ENCODE peak calls at places on chromosome 1, in nine cellular contexts. One of them, this sample, is unnamed.

GRCh38 chr1:209590405-209590804 is 6.9 kb downstream of the CAMK1G start:
- DNase-seq in CD8-positive, alpha-beta memory T cell: no peak
- DNase-seq in GM23338: peak; percentile 72
- DNase-seq in endodermal cell: peak; percentile 77
- DNase-seq in fibroblast of lung: peak; percentile 23
- DNase-seq in CD4-positive, alpha-beta memory T cell: no peak
- DNase-seq in left ventricle myocardium inferior: no peak
- DNase-seq in K562: peak; percentile 31
- DNase-seq in tibial nerve: no peak
- DNase-seq in this sample: no peak

GRCh38 chr1:7531562-7532340 is 239.3 kb upstream of the VAMP3 start:
- DNase-seq in CD8-positive, alpha-beta memory T cell: no peak
- DNase-seq in GM23338: no peak
- DNase-seq in endodermal cell: peak; percentile 33
- DNase-seq in fibroblast of lung: no peak
- DNase-seq in CD4-positive, alpha-beta memory T cell: no peak
- DNase-seq in left ventricle myocardium inferior: no peak
- DNase-seq in K562: no peak
- DNase-seq in tibial nerve: no peak
- DNase-seq in this sample: no peak

GRCh38 chr1:151370211-151370911 is 2.1 kb downstream of the SELENBP1 start:
- DNase-seq in CD8-positive, alpha-beta memory T cell: no peak
- DNase-seq in GM23338: no peak
- DNase-seq in endodermal cell: no peak
- DNase-seq in fibroblast of lung: no peak
- DNase-seq in CD4-positive, alpha-beta memory T cell: no peak
- DNase-seq in left ventricle myocardium inferior: peak; percentile 68
- DNase-seq in K562: peak; percentile 66
- DNase-seq in tibial nerve: no peak
- DNase-seq in this sample: no peak

GRCh38 chr1:216111842-216112241 is 311.4 kb downstream of the USH2A start:
- DNase-seq in CD8-positive, alpha-beta memory T cell: no peak
- DNase-seq in GM23338: no peak
- DNase-seq in endodermal cell: no peak
- DNase-seq in fibroblast of lung: no peak
- DNase-seq in CD4-positive, alpha-beta memory T cell: no peak
- DNase-seq in left ventricle myocardium inferior: no peak
- DNase-seq in K562: no peak
- DNase-seq in tibial nerve: no peak
- DNase-seq in this sample: no peak

GRCh38 chr1:186487163-186487562 is 26.2 kb upstream of the PDC start:
- DNase-seq in CD8-positive, alpha-beta memory T cell: no peak
- DNase-seq in GM23338: no peak
- DNase-seq in endodermal cell: no peak
- DNase-seq in fibroblast of lung: peak; percentile 26
- DNase-seq in CD4-positive, alpha-beta memory T cell: no peak
- DNase-seq in left ventricle myocardium inferior: no peak
- DNase-seq in K562: no peak
- DNase-seq in tibial nerve: no peak
- DNase-seq in this sample: no peak

GRCh38 chr1:199157494-199157893 is 518.7 kb downstream of the PTPRC start:
- DNase-seq in CD8-positive, alpha-beta memory T cell: no peak
- DNase-seq in GM23338: no peak
- DNase-seq in endodermal cell: no peak
- DNase-seq in fibroblast of lung: peak; percentile 79
- DNase-seq in CD4-positive, alpha-beta memory T cell: no peak
- DNase-seq in left ventricle myocardium inferior: no peak
- DNase-seq in K562: no peak
- DNase-seq in tibial nerve: no peak
- DNase-seq in this sample: peak; percentile 14

GRCh38 chr1:143727263-143727662 is 244.5 kb downstream of the FAM72C start:
- DNase-seq in CD8-positive, alpha-beta memory T cell: no peak
- DNase-seq in GM23338: no peak
- DNase-seq in endodermal cell: no peak
- DNase-seq in fibroblast of lung: no peak
- DNase-seq in CD4-positive, alpha-beta memory T cell: no peak
- DNase-seq in left ventricle myocardium inferior: no peak
- DNase-seq in K562: no peak
- DNase-seq in tibial nerve: no peak
- DNase-seq in this sample: no peak

GRCh38 chr1:19484793-19485361 is 462 bp downstream of the CAPZB start:
- DNase-seq in CD8-positive, alpha-beta memory T cell: no peak
- DNase-seq in GM23338: peak; percentile 61
- DNase-seq in endodermal cell: peak; percentile 82
- DNase-seq in fibroblast of lung: no peak
- DNase-seq in CD4-positive, alpha-beta memory T cell: no peak
- DNase-seq in left ventricle myocardium inferior: no peak
- DNase-seq in K562: peak; percentile 57
- DNase-seq in tibial nerve: no peak
- DNase-seq in this sample: no peak

GRCh38 chr1:171715813-171716251 is 26.0 kb downstream of the VAMP4 start:
- DNase-seq in CD8-positive, alpha-beta memory T cell: no peak
- DNase-seq in GM23338: peak; percentile 41
- DNase-seq in endodermal cell: no peak
- DNase-seq in fibroblast of lung: no peak
- DNase-seq in CD4-positive, alpha-beta memory T cell: no peak
- DNase-seq in left ventricle myocardium inferior: no peak
- DNase-seq in K562: no peak
- DNase-seq in tibial nerve: no peak
- DNase-seq in this sample: no peak

GRCh38 chr1:118963456-118964430 is 24.4 kb downstream of the TBX15 start:
- DNase-seq in CD8-positive, alpha-beta memory T cell: no peak
- DNase-seq in GM23338: no peak
- DNase-seq in endodermal cell: no peak
- DNase-seq in fibroblast of lung: peak; percentile 30
- DNase-seq in CD4-positive, alpha-beta memory T cell: no peak
- DNase-seq in left ventricle myocardium inferior: no peak
- DNase-seq in K562: no peak
- DNase-seq in tibial nerve: peak; percentile 71
- DNase-seq in this sample: no peak

GRCh38 chr1:51648180-51649109 is 31.6 kb downstream of the OSBPL9 start:
- DNase-seq in CD8-positive, alpha-beta memory T cell: no peak
- DNase-seq in GM23338: peak; percentile 43
- DNase-seq in endodermal cell: peak; percentile 79
- DNase-seq in fibroblast of lung: peak; percentile 77
- DNase-seq in CD4-positive, alpha-beta memory T cell: no peak
- DNase-seq in left ventricle myocardium inferior: no peak
- DNase-seq in K562: peak; percentile 93
- DNase-seq in tibial nerve: no peak
- DNase-seq in this sample: no peak
- H3K27ac ChIP-seq in CD8-positive, alpha-beta memory T cell: no peak overlapping the region
- H3K27ac ChIP-seq in GM23338: peak overlapping the region; percentile 48
- H3K27ac ChIP-seq in endodermal cell: peak overlapping the region; percentile 45
- H3K27ac ChIP-seq in fibroblast of lung: no peak overlapping the region
- H3K27ac ChIP-seq in CD4-positive, alpha-beta memory T cell: no peak overlapping the region
- H3K27ac ChIP-seq in left ventricle myocardium inferior: peak overlapping the region; percentile 74
- H3K27ac ChIP-seq in K562: peak overlapping the region; percentile 77
- H3K27ac ChIP-seq in tibial nerve: peak overlapping the region; percentile 56
- H3K27ac ChIP-seq in this sample: no peak overlapping the region

GRCh38 chr1:12434174-12434573 is 183.8 kb downstream of the DHRS3 start:
- DNase-seq in CD8-positive, alpha-beta memory T cell: peak; percentile 14
- DNase-seq in GM23338: no peak
- DNase-seq in endodermal cell: no peak
- DNase-seq in fibroblast of lung: peak; percentile 96
- DNase-seq in CD4-positive, alpha-beta memory T cell: peak; percentile 29
- DNase-seq in left ventricle myocardium inferior: no peak
- DNase-seq in K562: peak; percentile 36
- DNase-seq in tibial nerve: no peak
- DNase-seq in this sample: peak; percentile 57

GRCh38 chr1:12435639-12436344 is 182.2 kb downstream of the DHRS3 start:
- DNase-seq in CD8-positive, alpha-beta memory T cell: no peak
- DNase-seq in GM23338: no peak
- DNase-seq in endodermal cell: no peak
- DNase-seq in fibroblast of lung: peak; percentile 75
- DNase-seq in CD4-positive, alpha-beta memory T cell: peak; percentile 8
- DNase-seq in left ventricle myocardium inferior: no peak
- DNase-seq in K562: no peak
- DNase-seq in tibial nerve: no peak
- DNase-seq in this sample: no peak

GRCh38 chr1:12434686-12435085 is 183.3 kb downstream of the DHRS3 start:
- DNase-seq in CD8-positive, alpha-beta memory T cell: no peak
- DNase-seq in GM23338: no peak
- DNase-seq in endodermal cell: no peak
- DNase-seq in fibroblast of lung: peak; percentile 50
- DNase-seq in CD4-positive, alpha-beta memory T cell: no peak
- DNase-seq in left ventricle myocardium inferior: no peak
- DNase-seq in K562: no peak
- DNase-seq in tibial nerve: no peak
- DNase-seq in this sample: no peak

GRCh38 chr1:12432897-12433296 is 185.1 kb downstream of the DHRS3 start:
- DNase-seq in CD8-positive, alpha-beta memory T cell: no peak
- DNase-seq in GM23338: no peak
- DNase-seq in endodermal cell: no peak
- DNase-seq in fibroblast of lung: no peak
- DNase-seq in CD4-positive, alpha-beta memory T cell: no peak
- DNase-seq in left ventricle myocardium inferior: no peak
- DNase-seq in K562: no peak
- DNase-seq in tibial nerve: no peak
- DNase-seq in this sample: no peak

DNA sequence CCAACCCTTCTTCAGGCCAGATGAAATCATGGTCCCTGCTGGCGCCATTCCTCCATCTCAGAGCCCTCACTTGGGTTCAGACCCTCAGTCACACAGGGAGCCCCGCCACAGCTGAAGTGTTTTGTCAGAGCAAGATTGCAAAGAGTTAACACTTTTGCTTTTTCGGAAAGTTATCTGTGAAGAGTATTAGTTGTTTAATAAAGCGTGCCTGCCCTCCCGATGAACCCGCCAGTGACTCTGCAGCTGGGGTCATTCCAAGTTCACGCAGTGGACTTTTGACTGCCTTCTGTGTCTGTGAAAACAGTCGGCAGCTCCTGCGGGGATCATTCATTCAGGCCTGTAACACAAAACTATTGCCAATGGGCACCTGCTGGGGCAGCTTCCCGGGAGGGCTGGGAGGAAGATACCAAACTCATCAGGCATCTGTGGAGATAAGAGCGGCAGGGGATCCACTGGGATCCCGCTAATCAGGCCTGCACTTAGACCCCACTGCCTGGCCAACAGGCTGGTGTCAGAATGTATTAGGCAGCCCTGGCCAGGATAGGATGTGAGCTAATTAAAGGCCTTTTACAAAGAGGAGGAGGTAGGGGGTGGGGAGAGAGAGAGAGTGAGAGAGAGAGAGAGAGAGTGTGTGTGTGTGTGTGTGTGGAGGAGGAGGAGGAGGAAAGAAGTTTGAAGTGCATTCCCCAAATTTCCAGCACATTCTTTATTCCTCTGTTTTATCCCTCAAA is 184.5 kb downstream of the DHRS3 start:
- DNase-seq in CD8-positive, alpha-beta memory T cell: no peak
- DNase-seq in GM23338: peak; percentile 56
- DNase-seq in endodermal cell: peak; percentile 88
- DNase-seq in fibroblast of lung: peak; percentile 86
- DNase-seq in CD4-positive, alpha-beta memory T cell: peak; percentile 7
- DNase-seq in left ventricle myocardium inferior: peak; percentile 61
- DNase-seq in K562: peak; percentile 69
- DNase-seq in tibial nerve: peak; percentile 44
- DNase-seq in this sample: no peak
- H3K27ac ChIP-seq in CD8-positive, alpha-beta memory T cell: peak overlapping the region; percentile 22
- H3K27ac ChIP-seq in GM23338: no peak overlapping the region
- H3K27ac ChIP-seq in endodermal cell: no peak overlapping the region
- H3K27ac ChIP-seq in fibroblast of lung: peak overlapping the region; percentile 20
- H3K27ac ChIP-seq in CD4-positive, alpha-beta memory T cell: no peak overlapping the region
- H3K27ac ChIP-seq in left ventricle myocardium inferior: peak overlapping the region; percentile 84
- H3K27ac ChIP-seq in K562: peak overlapping the region; percentile 70
- H3K27ac ChIP-seq in tibial nerve: peak overlapping the region; percentile 81
- H3K27ac ChIP-seq in this sample: peak overlapping the region; percentile 7

GRCh38 chr1:212699104-212699838 is 369 bp downstream of the BATF3 start:
- DNase-seq in CD8-positive, alpha-beta memory T cell: peak; percentile 50
- DNase-seq in GM23338: peak; percentile 88
- DNase-seq in endodermal cell: peak; percentile 91
- DNase-seq in fibroblast of lung: peak; percentile 25
- DNase-seq in CD4-positive, alpha-beta memory T cell: peak; percentile 40
- DNase-seq in left ventricle myocardium inferior: peak; percentile 40
- DNase-seq in K562: peak; percentile 76
- DNase-seq in tibial nerve: peak; percentile 26
- DNase-seq in this sample: no peak

GRCh38 chr1:212700892-212701819 is 1.5 kb upstream of the BATF3 start:
- DNase-seq in CD8-positive, alpha-beta memory T cell: peak; percentile 5
- DNase-seq in GM23338: peak; percentile 72
- DNase-seq in endodermal cell: peak; percentile 87
- DNase-seq in fibroblast of lung: peak; percentile 66
- DNase-seq in CD4-positive, alpha-beta memory T cell: no peak
- DNase-seq in left ventricle myocardium inferior: peak; percentile 46
- DNase-seq in K562: peak; percentile 24
- DNase-seq in tibial nerve: peak; percentile 57
- DNase-seq in this sample: no peak

GRCh38 chr1:212699839-212700596 is at the start of gene BATF3:
- DNase-seq in CD8-positive, alpha-beta memory T cell: peak; percentile 59
- DNase-seq in GM23338: peak; percentile 44
- DNase-seq in endodermal cell: peak; percentile 75
- DNase-seq in fibroblast of lung: peak; percentile 18
- DNase-seq in CD4-positive, alpha-beta memory T cell: peak; percentile 57
- DNase-seq in left ventricle myocardium inferior: peak; percentile 66
- DNase-seq in K562: no peak
- DNase-seq in tibial nerve: peak; percentile 14
- DNase-seq in this sample: no peak

GRCh38 chr1:212701910-212702309 is 2.3 kb upstream of the BATF3 start:
- DNase-seq in CD8-positive, alpha-beta memory T cell: no peak
- DNase-seq in GM23338: no peak
- DNase-seq in endodermal cell: peak; percentile 40
- DNase-seq in fibroblast of lung: no peak
- DNase-seq in CD4-positive, alpha-beta memory T cell: no peak
- DNase-seq in left ventricle myocardium inferior: no peak
- DNase-seq in K562: no peak
- DNase-seq in tibial nerve: no peak
- DNase-seq in this sample: no peak

DNA sequence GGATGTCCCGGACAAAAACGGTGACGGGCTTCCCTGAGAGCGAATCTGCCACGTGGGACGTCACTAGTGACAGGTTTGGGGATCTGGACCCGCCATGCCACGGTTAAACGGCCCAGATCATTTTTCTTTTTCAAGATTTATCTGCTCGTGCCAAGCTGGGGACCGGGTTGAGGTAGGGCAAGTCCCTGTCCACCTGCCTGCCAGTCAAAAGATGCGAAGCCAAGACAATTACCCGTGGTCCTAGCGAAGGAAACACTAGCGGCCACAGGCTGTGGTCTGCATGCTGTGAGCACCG is 904 bp upstream of the BATF3 start:
- DNase-seq in CD8-positive, alpha-beta memory T cell: no peak
- DNase-seq in GM23338: no peak
- DNase-seq in endodermal cell: no peak
- DNase-seq in fibroblast of lung: no peak
- DNase-seq in CD4-positive, alpha-beta memory T cell: no peak
- DNase-seq in left ventricle myocardium inferior: no peak
- DNase-seq in K562: no peak
- DNase-seq in tibial nerve: no peak
- DNase-seq in this sample: no peak
- H3K27ac ChIP-seq in CD8-positive, alpha-beta memory T cell: no peak overlapping the region
- H3K27ac ChIP-seq in GM23338: no peak overlapping the region
- H3K27ac ChIP-seq in endodermal cell: no peak overlapping the region
- H3K27ac ChIP-seq in fibroblast of lung: peak overlapping the region; percentile 61
- H3K27ac ChIP-seq in CD4-positive, alpha-beta memory T cell: peak overlapping the region; percentile 57
- H3K27ac ChIP-seq in left ventricle myocardium inferior: peak overlapping the region; percentile 88
- H3K27ac ChIP-seq in K562: no peak overlapping the region
- H3K27ac ChIP-seq in tibial nerve: peak overlapping the region; percentile 74
- H3K27ac ChIP-seq in this sample: no peak overlapping the region

GRCh38 chr1:15718199-15718601 is 17.9 kb upstream of the SLC25A34 start:
- DNase-seq in CD8-positive, alpha-beta memory T cell: no peak
- DNase-seq in GM23338: no peak
- DNase-seq in endodermal cell: no peak
- DNase-seq in fibroblast of lung: no peak
- DNase-seq in CD4-positive, alpha-beta memory T cell: no peak
- DNase-seq in left ventricle myocardium inferior: no peak
- DNase-seq in K562: no peak
- DNase-seq in tibial nerve: no peak
- DNase-seq in this sample: no peak
- H3K27ac ChIP-seq in CD8-positive, alpha-beta memory T cell: no peak overlapping the region
- H3K27ac ChIP-seq in GM23338: no peak overlapping the region
- H3K27ac ChIP-seq in endodermal cell: no peak overlapping the region
- H3K27ac ChIP-seq in fibroblast of lung: no peak overlapping the region
- H3K27ac ChIP-seq in CD4-positive, alpha-beta memory T cell: no peak overlapping the region
- H3K27ac ChIP-seq in left ventricle myocardium inferior: peak overlapping the region; percentile 87
- H3K27ac ChIP-seq in K562: no peak overlapping the region
- H3K27ac ChIP-seq in tibial nerve: no peak overlapping the region
- H3K27ac ChIP-seq in this sample: no peak overlapping the region